ENCODE peak calls at places on chromosome 4, in four cellular contexts. N, A, G and X are unnamed samples.

GRCh38 chr4:137307806-137308205 is 224.5 kb downstream of the PCDH18 start:
- DNase-seq in A (no peak), N (peak; percentile 82), G (no peak), X (no peak)

GRCh38 chr4:164293776-164294175 is 460.2 kb upstream of the SMIM31 start:
- DNase-seq in G (no peak), N (no peak), A (no peak), X (no peak)

GRCh38 chr4:111630705-111631104 is 514.5 kb upstream of the FAM241A start:
- DNase-seq in N (peak; percentile 42), A (no peak), G (no peak), X (peak; percentile 7)

GRCh38 chr4:142817442-142817841 is 28.7 kb downstream of the INPP4B start:
- DNase-seq in G (no peak), A (peak; percentile 17), N (peak; percentile 88), X (no peak)

GRCh38 chr4:23373269-23373668 is 516.6 kb downstream of the PPARGC1A start:
- DNase-seq in N (peak; percentile 4), A (peak; percentile 43), G (peak; percentile 44), X (no peak)

GRCh38 chr4:48138936-48139335 is 4.9 kb upstream of the TXK start:
- DNase-seq in G (no peak), N (no peak), A (no peak), X (no peak)

GRCh38 chr4:94676910-94677309 is 80.8 kb upstream of the BMPR1B start:
- DNase-seq in G (no peak), N (peak; percentile 38), A (no peak), X (no peak)

GRCh38 chr4:152038238-152038637 is 277.4 kb upstream of the GATB start:
- DNase-seq in A (no peak), G (no peak), N (peak; percentile 90), X (no peak)

GRCh38 chr4:54054501-54054900 is 9.9 kb downstream of the CHIC2 start:
- DNase-seq in N (no peak), A (no peak), G (no peak), X (no peak)

GRCh38 chr4:54055494-54055893 is 8.9 kb downstream of the CHIC2 start:
- DNase-seq in G (no peak), N (no peak), A (no peak), X (no peak)

GRCh38 chr4:54050214-54050904 is 14.0 kb downstream of the CHIC2 start:
- DNase-seq in N (peak; percentile 78), G (no peak), A (no peak), X (no peak)
- TF ChIP-seq MAZ in N (no peak), G (no peak), A (no peak), X (no peak)

GRCh38 chr4:60389636-60390035 is 810.5 kb upstream of the ADGRL3 start:
- DNase-seq in A (no peak), G (no peak), N (no peak), X (no peak)
- TF ChIP-seq MAZ in A (no peak), G (no peak), N (no peak), X (no peak)

GRCh38 chr4:1040344-1041146 is 29.1 kb downstream of the FGFRL1 start:
- DNase-seq in A (no peak), N (no peak), G (no peak), X (no peak)
- TF ChIP-seq MAZ in A (no peak), N (no peak), G (no peak), X (no peak)

GRCh38 chr4:146637853-146638800 is 566 bp upstream of the POU4F2 start:
- DNase-seq in G (no peak), A (no peak), N (no peak), X (no peak)
- TF ChIP-seq MAZ in G (no peak), A (no peak), N (no peak), X (no peak)

DNA sequence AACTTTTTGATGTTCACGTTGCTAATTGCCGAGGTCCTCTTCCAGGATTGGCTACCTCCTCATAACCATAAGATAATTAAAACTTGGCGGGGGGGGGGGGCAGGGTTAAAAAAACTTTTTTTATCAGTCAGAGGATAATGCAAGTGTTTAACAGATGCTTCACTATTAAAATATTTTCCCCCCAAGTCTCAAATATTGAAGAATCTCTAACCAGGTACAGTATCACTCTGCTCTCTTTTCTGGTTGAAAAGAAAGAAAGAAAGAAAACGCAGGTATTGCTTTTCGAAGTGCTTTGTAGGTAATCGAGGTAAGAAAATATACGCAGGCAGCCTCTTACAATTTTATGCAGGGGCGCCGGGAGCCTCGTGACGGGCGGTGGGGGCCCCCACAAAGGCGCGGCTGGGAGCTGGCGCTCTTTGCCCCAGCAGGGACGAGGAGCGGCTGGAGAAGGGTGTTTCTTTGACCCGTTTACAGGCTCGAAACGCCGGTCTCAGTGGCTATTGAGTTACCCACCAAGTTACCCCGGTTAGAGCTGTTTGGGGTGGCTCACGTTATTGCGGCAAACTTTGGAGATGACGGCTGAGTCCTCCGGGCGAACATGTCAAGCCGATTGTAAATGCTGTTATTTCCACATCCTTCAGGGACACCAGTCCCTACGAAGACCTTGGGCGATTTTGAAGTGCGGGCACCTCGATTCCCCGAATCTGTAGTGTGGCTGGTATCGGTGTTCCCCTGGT is 465 bp upstream of the HAND2 start:
- DNase-seq in N (no peak), A (no peak), G (no peak), X (no peak)
- TF ChIP-seq MAZ in N (no peak), A (no peak), G (no peak), X (no peak)

GRCh38 chr4:140069068-140069467 is 84.9 kb downstream of the MAML3 start:
- DNase-seq in A (no peak), N (peak; percentile 73), G (no peak), X (no peak)

GRCh38 chr4:140071806-140072205 is 82.2 kb downstream of the MAML3 start:
- DNase-seq in G (no peak), N (peak; percentile 91), A (no peak), X (no peak)

GRCh38 chr4:140071043-140071442 is 82.9 kb downstream of the MAML3 start:
- DNase-seq in A (no peak), N (no peak), G (no peak), X (no peak)

GRCh38 chr4:140068247-140068646 is 85.7 kb downstream of the MAML3 start:
- DNase-seq in A (no peak), N (no peak), G (no peak), X (no peak)

GRCh38 chr4:140070369-140070768 is 83.6 kb downstream of the MAML3 start:
- DNase-seq in G (no peak), A (no peak), N (no peak), X (no peak)
- TF ChIP-seq MAZ in G (no peak), A (no peak), N (no peak), X (no peak)

DNA sequence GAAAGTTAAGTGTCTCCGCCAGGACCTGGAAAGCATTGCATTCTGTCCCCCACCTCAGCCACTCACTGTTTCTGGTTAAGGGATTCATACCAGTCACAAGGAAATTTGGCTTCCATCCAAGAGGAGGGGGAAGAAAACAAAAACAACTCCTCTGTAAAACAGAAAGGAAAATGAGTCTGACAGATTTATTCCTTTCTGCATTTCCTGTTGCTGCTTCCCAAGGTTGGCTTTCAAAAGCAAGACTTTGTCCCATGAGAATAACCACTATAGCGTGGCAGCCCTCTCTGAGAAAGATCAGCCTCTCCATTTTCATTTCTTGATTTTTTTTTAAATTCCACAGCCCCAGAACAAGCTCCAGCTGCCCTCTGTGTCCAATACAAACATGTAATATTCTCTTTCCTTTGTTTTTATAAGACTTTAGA is 90.9 kb upstream of the DCLK2 start:
- DNase-seq in N (no peak), A (no peak), G (no peak), X (no peak)
- TF ChIP-seq MAZ in N (no peak), A (no peak), G (no peak), X (no peak)